ENCODE peak calls at places on chromosomes 7 and 10, in six cellular contexts. W is colonic mucosa, K is H4, C is RPMI7951, S is caudate nucleus, Y is amniotic epithelial cell. I is an unnamed sample.

GRCh38 chr10:44925224-44925623 is 14.1 kb downstream of the TMEM72 start:
- DNase-seq in W (no peak), K (no peak), C (peak), S (no peak), Y (no peak), I (no peak)

GRCh38 chr7:126727930-126728331 is 524.8 kb downstream of the GRM8 start:
- DNase-seq in W (no peak), K (peak), C (peak), S (no peak), Y (peak), I (no peak)

GRCh38 chr10:30821994-30822692 is 192.6 kb upstream of the LYZL2 start:
- DNase-seq in W (no peak), K (no peak), C (no peak), S (no peak), Y (peak), I (no peak)

GRCh38 chr7:134562136-134562535 is 13.2 kb downstream of the AKR1B15 start:
- DNase-seq in W (no peak), K (peak), C (peak), S (no peak), Y (peak), I (no peak)

GRCh38 chr10:49617281-49618020 is 3.6 kb downstream of the CHAT start:
- DNase-seq in W (no peak), K (no peak), C (no peak), S (no peak), Y (no peak), I (no peak)

GRCh38 chr10:116688241-116688711 is 54.1 kb downstream of the HSPA12A start:
- DNase-seq in W (no peak), K (no peak), C (no peak), S (no peak), Y (peak), I (no peak)

GRCh38 chr7:131620673-131621609 is 64.5 kb upstream of the PODXL start:
- DNase-seq in W (no peak), K (no peak), C (peak), S (no peak), Y (peak), I (no peak)

GRCh38 chr7:33900501-33900900 is 4.8 kb upstream of the BMPER start:
- DNase-seq in W (no peak), K (no peak), C (no peak), S (no peak), Y (no peak), I (no peak)

GRCh38 chr10:88110355-88110754 is 246.9 kb downstream of the PTEN start:
- DNase-seq in W (no peak), K (no peak), C (peak), S (no peak), Y (no peak), I (no peak)

GRCh38 chr10:60827791-60828488 is 49.7 kb downstream of the CDK1 start:
- DNase-seq in W (no peak), K (peak), C (peak), S (no peak), Y (peak), I (no peak)

GRCh38 chr7:4684826-4685225 is 2.7 kb downstream of the FOXK1 start:
- DNase-seq in W (no peak), K (no peak), C (no peak), S (no peak), Y (no peak), I (no peak)

GRCh38 chr10:133026171-133026570 is 61.6 kb upstream of the ADGRA1 start:
- DNase-seq in W (no peak), K (no peak), C (no peak), S (no peak), Y (no peak), I (no peak)

GRCh38 chr7:20307119-20307518 is 23.6 kb upstream of the ITGB8 start:
- DNase-seq in W (no peak), K (peak), C (peak), S (no peak), Y (peak), I (no peak)

GRCh38 chr7:43511029-43511428 is 71.9 kb upstream of the STK17A start:
- DNase-seq in W (no peak), K (no peak), C (no peak), S (no peak), Y (peak), I (no peak)

GRCh38 chr7:136056827-136057226 is 79.7 kb upstream of the MTPN start:
- DNase-seq in W (no peak), K (no peak), C (no peak), S (no peak), Y (no peak), I (no peak)

GRCh38 chr7:54072710-54073109 is 469.5 kb upstream of the VSTM2A start:
- DNase-seq in W (no peak), K (no peak), C (no peak), S (no peak), Y (no peak), I (no peak)

GRCh38 chr10:44416021-44416758 is 31.3 kb upstream of the CXCL12 start:
- DNase-seq in W (no peak), K (no peak), C (no peak), S (no peak), Y (no peak), I (peak)

GRCh38 chr7:46072722-46073121 is 151.7 kb upstream of the IGFBP3 start:
- DNase-seq in W (no peak), K (peak), C (no peak), S (no peak), Y (no peak), I (no peak)

GRCh38 chr7:105268511-105269392 is 120.0 kb downstream of the SRPK2 start:
- DNase-seq in W (peak), K (peak), C (peak), S (peak), Y (peak), I (no peak)

GRCh38 chr7:6725003-6725402 is 18.3 kb upstream of the ZNF12 start:
- DNase-seq in W (no peak), K (no peak), C (no peak), S (no peak), Y (no peak), I (peak)

GRCh38 chr10:128569546-128569945 is 443.3 kb upstream of the MKI67 start:
- DNase-seq in W (no peak), K (no peak), C (no peak), S (no peak), Y (no peak), I (no peak)

GRCh38 chr10:96701265-96701664 is 19.0 kb downstream of the PIK3AP1 start:
- DNase-seq in W (no peak), K (no peak), C (no peak), S (no peak), Y (no peak), I (no peak)

GRCh38 chr10:94131885-94132284 is 138.2 kb downstream of the PLCE1 start:
- DNase-seq in W (no peak), K (no peak), C (no peak), S (no peak), Y (peak), I (no peak)

GRCh38 chr7:116633131-116633988 is 38.6 kb upstream of the MET start:
- DNase-seq in W (no peak), K (no peak), C (peak), S (no peak), Y (peak), I (no peak)

I was measured in right atrium auricular region.